ENCODE peak calls at places on chromosomes 6 and 20, in six cellular contexts. O is brain microvascular endothelial cell; Y is RWPE1; R is cardiac muscle cell; L is uterus; C is naive thymus-derived CD4-positive, alpha-beta T cell. K is an unnamed sample.

GRCh38 chr6:15945593-15946159 is 183.2 kb upstream of the MYLIP start:
- DNase-seq in L (no peak), O (peak; percentile 17), Y (peak; percentile 74), C (no peak), R (no peak), K (no peak)

GRCh38 chr6:148827421-148827820 is 80.6 kb downstream of the UST start:
- DNase-seq in R (no peak), L (no peak), O (peak; percentile 32), C (no peak), Y (no peak), K (no peak)

GRCh38 chr6:107697682-107698081 is 126.4 kb downstream of the SCML4 start:
- DNase-seq in C (no peak), R (peak; percentile 64), L (no peak), Y (no peak), O (no peak), K (no peak)

GRCh38 chr20:3045042-3045815 is 623 bp upstream of the MRPS26 start:
- DNase-seq in Y (peak; percentile 68), L (peak; percentile 74), R (peak; percentile 81), O (peak; percentile 54), C (peak; percentile 25), K (peak; percentile 96)

GRCh38 chr20:49595811-49596545 is 28.0 kb upstream of the PTGIS start:
- DNase-seq in O (peak; percentile 64), C (no peak), Y (no peak), R (no peak), L (peak; percentile 64), K (no peak)

GRCh38 chr6:30770164-30770563 is 25.8 kb upstream of the IER3 start:
- DNase-seq in Y (no peak), R (no peak), O (no peak), L (no peak), C (no peak), K (no peak)

GRCh38 chr6:30612213-30612612 is 4.8 kb downstream of the PPP1R10 start:
- DNase-seq in C (no peak), Y (no peak), R (no peak), L (no peak), O (no peak), K (no peak)

GRCh38 chr20:46551508-46552280 is 1.2 kb upstream of the OCSTAMP start:
- DNase-seq in L (no peak), R (peak; percentile 34), C (no peak), Y (no peak), O (no peak), K (no peak)

GRCh38 chr6:118372413-118372812 is 175.7 kb upstream of the PLN start:
- DNase-seq in Y (no peak), C (no peak), L (no peak), R (peak; percentile 27), O (peak; percentile 62), K (no peak)

GRCh38 chr20:63138855-63139341 is 77.0 kb downstream of the YTHDF1 start:
- DNase-seq in Y (peak; percentile 64), L (no peak), O (no peak), R (no peak), C (no peak), K (no peak)

GRCh38 chr20:57622201-57622570 is 2.0 kb upstream of the ZBP1 start:
- DNase-seq in R (no peak), L (no peak), Y (no peak), O (no peak), C (no peak), K (no peak)

GRCh38 chr6:84249724-84250123 is 22.3 kb upstream of the CEP162 start:
- DNase-seq in R (no peak), L (no peak), Y (no peak), C (no peak), O (no peak), K (no peak)

GRCh38 chr20:62655291-62656204 is 13.2 kb downstream of the SLCO4A1 start:
- DNase-seq in O (no peak), Y (no peak), R (no peak), C (no peak), L (no peak), K (no peak)

GRCh38 chr6:166461821-166462460 is 79.2 kb upstream of the MPC1 start:
- DNase-seq in C (no peak), O (no peak), L (no peak), R (no peak), Y (no peak), K (no peak)

GRCh38 chr6:55869731-55870130 is 5.7 kb downstream of the BMP5 start:
- DNase-seq in L (no peak), O (no peak), C (no peak), Y (peak; percentile 8), R (no peak), K (no peak)

GRCh38 chr20:34017610-34018009 is 23.9 kb downstream of the RALY start:
- DNase-seq in Y (peak; percentile 78), R (no peak), O (peak; percentile 91), C (no peak), L (no peak), K (no peak)

GRCh38 chr6:37426058-37426944 is 6.7 kb upstream of the CMTR1 start:
- DNase-seq in Y (no peak), O (no peak), L (no peak), C (no peak), R (no peak), K (no peak)

GRCh38 chr20:2955257-2955950 is 82.1 kb downstream of the PTPRA start:
- DNase-seq in O (peak; percentile 4), L (no peak), C (no peak), R (no peak), Y (no peak), K (no peak)

GRCh38 chr6:108581237-108581931 is 20.7 kb downstream of the FOXO3 start:
- DNase-seq in C (no peak), L (peak; percentile 79), R (no peak), O (no peak), Y (peak; percentile 57), K (no peak)

GRCh38 chr20:62624325-62624690 is 18.0 kb upstream of the SLCO4A1 start:
- DNase-seq in O (no peak), R (no peak), C (no peak), Y (no peak), L (no peak), K (no peak)

GRCh38 chr6:80872194-80872950 is 765.9 kb downstream of the BCKDHB start:
- DNase-seq in L (no peak), C (no peak), R (no peak), Y (no peak), O (peak; percentile 1), K (no peak)

GRCh38 chr20:31602779-31603441 is 2.2 kb upstream of the ID1 start:
- DNase-seq in O (peak; percentile 70), Y (no peak), C (no peak), R (no peak), L (no peak), K (no peak)

GRCh38 chr6:134680433-134680832 is 269.5 kb downstream of the ALDH8A1 start:
- DNase-seq in O (no peak), L (no peak), C (no peak), R (no peak), Y (no peak), K (no peak)

GRCh38 chr6:136771306-136771705 is 21.0 kb downstream of the MAP3K5 start:
- DNase-seq in L (no peak), C (no peak), O (no peak), R (no peak), Y (no peak), K (no peak)

GRCh38 chr6:90787411-90787810 is 200.5 kb upstream of the MAP3K7 start:
- DNase-seq in R (no peak), Y (no peak), O (no peak), C (no peak), L (no peak), K (no peak)

GRCh38 chr20:11979306-11980128 is 61.8 kb downstream of the BTBD3 start:
- DNase-seq in C (no peak), O (no peak), Y (no peak), R (no peak), L (no peak), K (no peak)

GRCh38 chr6:7262037-7262461 is 51.0 kb downstream of the SSR1 start:
- DNase-seq in L (no peak), R (no peak), O (no peak), C (no peak), Y (no peak), K (no peak)

DNA sequence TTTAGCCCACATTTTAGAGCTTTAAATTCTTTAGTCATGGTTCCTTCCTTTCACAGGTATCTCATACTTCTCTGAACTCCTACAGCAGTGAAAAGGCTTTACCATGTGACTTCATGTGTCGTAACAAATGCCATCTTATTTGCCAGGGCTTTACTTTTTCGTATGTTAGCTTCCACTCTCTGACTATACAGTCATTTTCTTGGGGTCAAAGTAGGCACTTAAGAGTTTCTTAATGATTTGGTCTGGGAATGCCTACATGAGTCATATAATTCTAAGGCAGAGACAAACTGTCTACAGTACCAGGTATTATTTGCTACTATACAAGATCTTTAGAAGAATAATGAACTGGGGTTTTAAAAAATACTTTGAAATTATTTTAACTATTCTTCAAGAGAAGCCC is 15.0 kb downstream of the RAB23 start:
- DNase-seq in R (no peak), C (no peak), Y (peak; percentile 13), L (no peak), O (no peak), K (no peak)
- H3K27ac ChIP-seq in R (no peak overlapping the region), C (no peak overlapping the region), Y (no peak overlapping the region), L (peak overlapping the region; percentile 16), O (peak overlapping the region; percentile 15), K (no peak overlapping the region)

GRCh38 chr6:41645007-41645618 is 6.8 kb downstream of the MDFI start:
- DNase-seq in O (no peak), Y (no peak), R (no peak), C (no peak), L (no peak), K (no peak)

GRCh38 chr6:41642960-41643898 is 5.0 kb downstream of the MDFI start:
- DNase-seq in L (no peak), Y (no peak), O (no peak), R (no peak), C (no peak), K (no peak)

GRCh38 chr6:41642090-41642959 is 4.1 kb downstream of the MDFI start:
- DNase-seq in R (no peak), Y (no peak), O (no peak), C (no peak), L (no peak), K (no peak)

GRCh38 chr6:41644297-41644879 is 6.1 kb downstream of the MDFI start:
- DNase-seq in Y (peak; percentile 59), C (no peak), L (no peak), R (no peak), O (no peak), K (no peak)

DNA sequence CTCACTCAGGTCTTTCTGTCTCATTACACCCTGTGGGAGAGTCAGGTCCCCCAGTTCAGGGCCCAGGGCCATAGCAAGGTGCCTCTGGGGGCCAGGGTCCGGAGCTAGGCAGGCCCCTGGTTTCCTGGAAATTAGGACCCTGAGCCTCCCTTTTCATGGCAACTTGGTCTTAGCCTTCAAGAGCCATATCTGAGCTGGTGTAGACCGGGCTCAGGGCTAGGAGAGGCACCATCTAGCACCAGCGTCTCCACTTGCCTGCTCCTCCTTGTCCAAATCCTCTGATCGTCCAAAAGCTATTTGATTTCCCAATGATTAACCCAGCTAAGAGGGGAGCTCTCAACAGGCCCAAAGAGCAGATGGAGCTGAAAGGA is 5.6 kb downstream of the MDFI start:
- DNase-seq in O (no peak), C (no peak), R (no peak), Y (no peak), L (no peak), K (no peak)
- H3K27ac ChIP-seq in O (no peak overlapping the region), C (no peak overlapping the region), R (no peak overlapping the region), Y (peak overlapping the region; percentile 85), L (no peak overlapping the region), K (no peak overlapping the region)

GRCh38 chr6:24981385-24981758 is 45.6 kb upstream of the RIPOR2 start:
- DNase-seq in L (no peak), O (peak; percentile 62), Y (no peak), C (no peak), R (peak; percentile 20), K (no peak)
- H3K27ac ChIP-seq in L (peak overlapping the region; percentile 56), O (peak overlapping the region; percentile 34), Y (no peak overlapping the region), C (no peak overlapping the region), R (peak overlapping the region; percentile 94), K (no peak overlapping the region)

GRCh38 chr6:1611572-1612385 is 2.1 kb downstream of the FOXC1 start:
- DNase-seq in L (no peak), R (no peak), C (no peak), O (no peak), Y (peak; percentile 44), K (no peak)
- H3K27ac ChIP-seq in L (peak overlapping the region; percentile 11), R (no peak overlapping the region), C (no peak overlapping the region), O (peak overlapping the region; percentile 52), Y (peak overlapping the region; percentile 97), K (peak overlapping the region; percentile 98)

K was measured in esophagus muscularis mucosa.